ENCODE peak calls at places on chromosomes 12 and 14, in ten cellular contexts. T is heart left ventricle, E is gastrocnemius medialis, Q is HepG2, O is A549, L is sigmoid colon, D is IMR-90, B is body of pancreas, Z is stomach, A is right lobe of liver. M is an unnamed sample. For H3K4me1, the result is how much of the 10 kb centered on the place peaks cover.

GRCh38 chr14:21475767-21476525 is 813 bp downstream of the RAB2B start:
- DNase-seq in Z (no peak), O (no peak), L (no peak), Q (peak), D (no peak), B (no peak), A (no peak), T (no peak), E (no peak), M (no peak)

GRCh38 chr12:64181504-64182291 is 40.4 kb downstream of the KICS2 start:
- DNase-seq in A (no peak), O (peak), E (peak), Z (peak), T (peak), D (peak), Q (peak), L (peak), B (peak), M (peak)

GRCh38 chr12:120529641-120530314 is 820 bp upstream of the COQ5 start:
- DNase-seq in L (no peak), A (no peak), O (peak), Z (peak), E (no peak), T (no peak), Q (peak), B (peak), D (peak), M (peak)

GRCh38 chr12:468671-469389 is 9.1 kb downstream of the B4GALNT3 start:
- DNase-seq in T (no peak), Z (peak), O (no peak), L (no peak), B (no peak), D (peak), E (no peak), A (no peak), Q (no peak), M (no peak)

GRCh38 chr12:130044991-130045621 is 117.2 kb upstream of the FZD10 start:
- DNase-seq in Q (peak), T (no peak), E (no peak), O (no peak), L (no peak), A (peak), B (no peak), Z (no peak), D (no peak), M (no peak)

GRCh38 chr14:91369628-91370445 is 47.8 kb downstream of the CCDC88C start:
- DNase-seq in Q (peak), B (peak), A (no peak), E (no peak), T (no peak), Z (no peak), L (no peak), O (no peak), D (no peak), M (no peak)

GRCh38 chr14:21098892-21099595 is 589 bp upstream of the ZNF219 start:
- DNase-seq in E (no peak), D (no peak), B (no peak), O (no peak), Z (no peak), A (no peak), T (no peak), L (no peak), Q (no peak), M (no peak)

GRCh38 chr14:50000215-50001145 is 107.6 kb downstream of the ARF6 start:
- DNase-seq in A (no peak), O (no peak), Q (peak), T (peak), D (peak), B (peak), Z (peak), L (peak), E (peak), M (peak)

GRCh38 chr14:104886690-104887622 is 21.9 kb downstream of the CEP170B start:
- DNase-seq in A (no peak), D (no peak), B (peak), E (no peak), T (peak), Z (no peak), Q (no peak), O (no peak), L (peak), M (peak)

GRCh38 chr12:2453807-2454177 is 341.0 kb upstream of the FKBP4 start:
- DNase-seq in Q (no peak), L (no peak), A (no peak), Z (no peak), E (no peak), T (no peak), O (no peak), B (no peak), D (no peak), M (no peak)

GRCh38 chr12:86526060-86526595 is 269.9 kb upstream of the MGAT4C start:
- DNase-seq in A (no peak), E (no peak), D (no peak), L (no peak), O (no peak), Q (no peak), B (no peak), Z (no peak), T (no peak), M (no peak)

GRCh38 chr12:66964629-66965028 is 285.8 kb upstream of the GRIP1 start:
- DNase-seq in O (no peak), E (no peak), Q (no peak), B (no peak), L (no peak), A (no peak), T (no peak), D (no peak), Z (no peak), M (no peak)

DNA sequence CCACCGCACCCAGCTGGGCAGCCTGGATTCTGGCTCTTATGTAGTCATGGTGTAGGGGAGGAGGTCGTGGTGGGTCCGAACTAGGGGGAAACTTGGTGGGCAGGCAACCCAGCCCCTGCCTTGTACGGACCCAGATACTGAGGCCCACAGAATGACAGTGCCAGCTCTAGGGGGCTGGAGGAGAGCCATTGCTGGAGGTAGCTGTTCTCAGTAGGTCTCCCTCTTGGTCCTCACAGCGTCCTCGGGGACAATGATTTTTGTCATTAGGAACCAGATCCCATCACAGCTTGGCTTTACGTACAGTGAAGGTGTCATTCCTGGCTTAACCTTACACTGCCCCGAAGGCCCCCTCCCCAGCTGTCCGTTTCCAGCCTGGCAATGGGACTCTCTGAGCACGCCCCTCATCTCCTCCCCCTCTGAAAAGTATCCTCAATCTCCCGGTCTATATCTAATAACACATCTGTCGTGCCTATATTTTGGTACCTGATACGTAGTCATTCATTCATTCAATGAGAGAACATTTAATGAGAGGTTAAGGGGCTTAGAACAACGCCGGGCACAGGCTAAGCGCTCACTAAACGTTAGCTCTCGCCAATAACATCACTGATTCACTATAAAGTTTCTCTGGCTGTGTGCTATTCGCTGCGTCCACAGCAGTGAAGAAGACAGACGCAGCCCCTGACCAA is 619 bp upstream of the DYNC1H1 start:
- DNase-seq in E (no peak), D (no peak), T (no peak), Q (no peak), B (no peak), A (no peak), Z (no peak), L (no peak), O (no peak), M (no peak)
- H3K4me1 ChIP-seq in E (under half), D (under half), T (under half), Q (half or more), B (half or more), A (under half), Z (under half), L (under half), O (under half), M (half or more)

GRCh38 chr12:101829639-101830390 is 944 bp downstream of the GNPTAB start:
- DNase-seq in E (no peak), B (peak), D (no peak), L (no peak), A (no peak), Z (peak), T (no peak), O (no peak), Q (no peak), M (no peak)

GRCh38 chr12:101832030-101832429 is 1.3 kb upstream of the GNPTAB start:
- DNase-seq in T (no peak), Q (no peak), D (no peak), O (no peak), L (no peak), E (no peak), Z (no peak), A (no peak), B (no peak), M (no peak)

GRCh38 chr12:101826766-101827368 is 3.9 kb downstream of the GNPTAB start:
- DNase-seq in T (no peak), B (no peak), Z (no peak), D (no peak), Q (no peak), L (no peak), A (no peak), O (no peak), E (no peak), M (no peak)

GRCh38 chr12:101828463-101829196 is 2.1 kb downstream of the GNPTAB start:
- DNase-seq in O (no peak), L (no peak), T (no peak), D (no peak), A (no peak), E (peak), B (no peak), Z (no peak), Q (no peak), M (no peak)

DNA sequence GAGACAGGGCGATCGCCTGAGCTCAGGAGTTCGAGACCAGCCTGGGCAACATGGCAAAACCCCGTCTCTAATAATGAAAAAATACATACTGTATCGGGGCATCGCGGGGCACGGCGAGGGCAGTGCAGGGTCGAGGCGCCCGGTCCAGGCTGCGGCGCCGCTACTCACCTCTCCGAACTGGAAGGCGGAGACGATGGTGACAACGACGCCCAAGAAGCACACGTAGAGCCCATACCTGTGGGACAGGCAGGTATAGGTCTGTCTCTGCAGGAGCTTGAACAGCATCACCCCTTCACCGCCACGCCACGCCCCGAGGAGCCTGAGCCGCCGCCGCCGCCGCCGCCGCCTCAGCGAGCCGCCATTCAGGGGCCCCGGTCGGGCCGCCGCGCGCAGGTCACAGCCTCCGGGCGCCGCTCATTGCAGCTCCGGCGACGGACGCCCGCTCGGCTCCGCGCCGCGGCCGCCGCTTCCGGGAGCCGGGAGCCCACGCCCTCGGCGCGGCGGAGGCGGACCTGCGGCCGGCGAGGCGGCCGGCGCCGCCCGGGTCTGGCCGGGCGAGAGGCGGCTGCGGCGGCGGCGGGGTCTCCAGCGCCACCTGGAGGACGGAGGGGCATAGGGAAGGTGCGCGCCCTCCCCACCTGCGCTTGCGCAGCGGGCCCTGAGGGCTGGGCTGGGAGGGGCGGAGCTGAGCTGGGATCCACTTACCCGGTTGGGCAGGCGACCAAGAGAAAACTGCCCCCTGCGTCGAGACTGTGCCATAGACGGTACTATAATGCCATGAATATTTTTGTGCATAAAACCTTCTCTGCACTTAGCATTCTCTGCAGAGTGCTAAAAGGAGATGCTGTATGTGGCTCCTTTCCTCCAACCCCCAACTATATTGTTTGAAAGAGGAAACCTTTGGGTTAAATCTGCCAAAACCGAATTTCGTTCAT is at the start of gene GNPTAB:
- DNase-seq in B (peak), E (peak), Z (peak), Q (peak), A (peak), L (peak), D (peak), O (peak), T (peak), M (peak)
- TF ChIP-seq POLR2A in B (peak), E (peak), Z (no peak), Q (no peak), A (peak), L (no peak), D (peak), O (peak), T (no peak), M (no peak)

DNA sequence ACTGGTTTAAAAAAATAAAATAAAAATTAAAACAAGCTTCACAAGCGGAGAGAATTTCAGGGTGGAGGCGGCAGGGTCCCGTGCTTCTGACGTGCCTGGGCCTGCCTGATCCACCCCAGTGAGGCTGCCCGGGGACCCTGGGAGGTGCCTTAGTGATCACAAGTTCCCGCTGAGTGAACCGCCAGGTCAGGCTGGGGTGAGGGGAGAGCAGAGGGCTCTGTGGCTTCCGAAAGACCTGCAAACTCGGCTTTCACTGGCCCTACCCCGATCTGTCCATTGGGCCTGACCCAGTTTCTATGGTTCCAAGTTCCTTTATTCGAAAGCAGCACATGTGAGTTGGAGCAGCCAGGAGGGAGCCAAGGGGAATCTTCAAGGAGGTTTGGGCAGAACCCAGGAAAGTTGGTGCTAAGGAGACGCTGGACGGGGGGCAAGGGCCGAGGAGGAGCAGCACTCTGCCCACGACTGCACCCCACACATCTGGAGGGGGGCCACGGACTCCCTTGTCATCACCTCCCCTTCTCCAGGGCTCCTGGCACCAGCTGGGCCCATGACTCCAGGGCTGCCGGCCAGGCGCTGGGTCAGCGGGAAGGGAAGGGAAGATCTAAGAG is 12.9 kb downstream of the MMP14 start:
- DNase-seq in L (peak), D (no peak), Q (no peak), E (peak), Z (peak), A (peak), O (no peak), T (peak), B (peak), M (peak)
- H3K4me1 ChIP-seq in L (half or more), D (half or more), Q (under half), E (under half), Z (half or more), A (under half), O (under half), T (under half), B (under half), M (half or more)

GRCh38 chr12:122688291-122688690 is 14.9 kb downstream of the HCAR2 start:
- DNase-seq in Q (no peak), T (no peak), O (no peak), D (no peak), E (no peak), A (no peak), Z (peak), B (no peak), L (no peak), M (no peak)
- TF ChIP-seq POLR2A in Q (no peak), T (no peak), O (no peak), D (no peak), E (no peak), A (no peak), Z (no peak), B (no peak), L (no peak), M (no peak)

GRCh38 chr14:54206477-54206876 is 190.3 kb upstream of the CDKN3 start:
- DNase-seq in L (no peak), Z (peak), E (no peak), O (no peak), D (no peak), A (no peak), Q (no peak), B (no peak), T (no peak), M (no peak)
- H3K4me1 ChIP-seq in L (under half), Z (under half), E (under half), O (under half), D (under half), A (under half), Q (under half), B (under half), T (under half), M (under half)